ENCODE peak calls at places on chromosomes 5 and 9, in nine cellular contexts. One of them, this sample, is unnamed.

GRCh38 chr9:16293610-16294009 is 576.9 kb downstream of the BNC2 start:
- DNase-seq in fibroblast of pulmonary artery: no peak
- DNase-seq in lung: no peak
- DNase-seq in lower lobe of right lung: no peak
- DNase-seq in AG09309: no peak
- DNase-seq in keratinocyte: no peak
- DNase-seq in mammary epithelial cell: no peak
- DNase-seq in OCI-LY7: no peak
- DNase-seq in IMR-90: no peak
- DNase-seq in this sample: no peak

GRCh38 chr9:104992696-104993095 is 64.7 kb upstream of the ABCA1 start:
- DNase-seq in lung: no peak
- DNase-seq in IMR-90: peak
- DNase-seq in OCI-LY7: no peak
- DNase-seq in lower lobe of right lung: no peak
- DNase-seq in mammary epithelial cell: no peak
- DNase-seq in keratinocyte: no peak
- DNase-seq in AG09309: no peak
- DNase-seq in fibroblast of pulmonary artery: peak
- DNase-seq in this sample: peak

GRCh38 chr9:129567842-129568559 is 52.9 kb downstream of the C9orf50 start:
- DNase-seq in keratinocyte: no peak
- DNase-seq in fibroblast of pulmonary artery: peak
- DNase-seq in IMR-90: peak
- DNase-seq in AG09309: peak
- DNase-seq in lung: peak
- DNase-seq in OCI-LY7: no peak
- DNase-seq in lower lobe of right lung: no peak
- DNase-seq in mammary epithelial cell: no peak
- DNase-seq in this sample: no peak

GRCh38 chr9:88988796-88989641 is 2.2 kb upstream of the S1PR3 start:
- DNase-seq in AG09309: peak
- DNase-seq in keratinocyte: no peak
- DNase-seq in OCI-LY7: peak
- DNase-seq in mammary epithelial cell: peak
- DNase-seq in lower lobe of right lung: no peak
- DNase-seq in IMR-90: peak
- DNase-seq in lung: no peak
- DNase-seq in fibroblast of pulmonary artery: peak
- DNase-seq in this sample: peak

GRCh38 chr5:96159076-96159475 is 197.4 kb upstream of the ELL2 start:
- DNase-seq in fibroblast of pulmonary artery: no peak
- DNase-seq in IMR-90: no peak
- DNase-seq in lung: no peak
- DNase-seq in OCI-LY7: no peak
- DNase-seq in AG09309: no peak
- DNase-seq in keratinocyte: no peak
- DNase-seq in mammary epithelial cell: no peak
- DNase-seq in lower lobe of right lung: no peak
- DNase-seq in this sample: no peak

GRCh38 chr5:118999696-119000095 is 11.3 kb upstream of the DTWD2 start:
- DNase-seq in lower lobe of right lung: no peak
- DNase-seq in mammary epithelial cell: no peak
- DNase-seq in fibroblast of pulmonary artery: no peak
- DNase-seq in OCI-LY7: no peak
- DNase-seq in IMR-90: no peak
- DNase-seq in keratinocyte: no peak
- DNase-seq in AG09309: no peak
- DNase-seq in lung: no peak
- DNase-seq in this sample: no peak

GRCh38 chr9:108743426-108743825 is 112.4 kb downstream of the ACTL7B start:
- DNase-seq in lung: no peak
- DNase-seq in mammary epithelial cell: no peak
- DNase-seq in OCI-LY7: no peak
- DNase-seq in IMR-90: no peak
- DNase-seq in fibroblast of pulmonary artery: no peak
- DNase-seq in keratinocyte: no peak
- DNase-seq in AG09309: no peak
- DNase-seq in lower lobe of right lung: no peak
- DNase-seq in this sample: no peak

GRCh38 chr5:775960-776861 is 8.3 kb downstream of the ZDHHC11B start:
- DNase-seq in OCI-LY7: no peak
- DNase-seq in mammary epithelial cell: no peak
- DNase-seq in IMR-90: no peak
- DNase-seq in fibroblast of pulmonary artery: no peak
- DNase-seq in keratinocyte: no peak
- DNase-seq in lung: peak
- DNase-seq in lower lobe of right lung: no peak
- DNase-seq in AG09309: no peak
- DNase-seq in this sample: no peak

GRCh38 chr9:75186767-75187380 is 98.6 kb downstream of the OSTF1 start:
- DNase-seq in mammary epithelial cell: no peak
- DNase-seq in fibroblast of pulmonary artery: peak
- DNase-seq in IMR-90: peak
- DNase-seq in AG09309: no peak
- DNase-seq in OCI-LY7: peak
- DNase-seq in keratinocyte: no peak
- DNase-seq in lung: no peak
- DNase-seq in lower lobe of right lung: no peak
- DNase-seq in this sample: peak

DNA sequence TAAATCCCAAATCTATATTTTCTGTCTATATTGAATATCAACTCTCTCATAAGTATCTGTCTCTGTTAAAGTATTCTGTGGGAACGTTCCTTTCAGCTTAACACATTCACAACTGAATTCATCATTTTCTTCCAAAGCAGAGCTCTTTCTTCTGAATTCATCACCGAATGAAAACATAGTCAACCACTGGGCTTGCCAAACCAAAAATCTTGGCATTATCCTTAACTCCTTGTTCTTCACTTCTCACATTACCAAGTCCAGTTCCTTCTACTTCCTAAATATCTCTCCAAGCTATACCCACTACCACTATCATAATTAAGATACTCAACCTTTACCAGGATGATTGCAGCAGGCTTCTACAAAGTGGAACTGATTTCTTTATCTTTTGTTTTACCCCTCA is 559.8 kb downstream of the MAT2B start:
- DNase-seq in OCI-LY7: no peak
- DNase-seq in lung: no peak
- DNase-seq in lower lobe of right lung: no peak
- DNase-seq in AG09309: no peak
- DNase-seq in mammary epithelial cell: no peak
- DNase-seq in keratinocyte: no peak
- DNase-seq in fibroblast of pulmonary artery: no peak
- DNase-seq in IMR-90: no peak
- DNase-seq in this sample: no peak
- H3K4me3 ChIP-seq in OCI-LY7: no peak
- H3K4me3 ChIP-seq in lung: no peak
- H3K4me3 ChIP-seq in lower lobe of right lung: no peak
- H3K4me3 ChIP-seq in AG09309: no peak
- H3K4me3 ChIP-seq in mammary epithelial cell: no peak
- H3K4me3 ChIP-seq in keratinocyte: no peak
- H3K4me3 ChIP-seq in fibroblast of pulmonary artery: no peak
- H3K4me3 ChIP-seq in IMR-90: no peak
- H3K4me3 ChIP-seq in this sample: no peak

DNA sequence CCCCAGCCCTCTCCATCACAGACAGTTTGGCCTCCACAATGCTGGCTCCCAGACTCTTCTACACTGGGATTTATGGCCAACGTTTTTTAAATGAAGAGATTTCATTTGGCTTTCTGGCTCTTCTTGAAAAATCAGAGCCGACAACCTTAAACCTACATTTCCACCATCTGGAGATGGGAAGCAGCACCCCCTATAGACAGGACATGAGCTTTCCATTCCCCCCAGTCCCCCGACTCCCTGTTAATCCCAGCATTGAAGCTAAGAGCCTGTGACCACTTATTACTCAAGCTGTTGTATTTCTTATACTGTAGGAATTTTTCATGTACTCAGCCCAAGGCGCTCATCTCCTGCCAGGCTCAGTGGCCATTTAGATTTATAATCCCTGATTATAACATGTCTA is 34.0 kb upstream of the AFAP1L1 start:
- DNase-seq in lower lobe of right lung: no peak
- DNase-seq in keratinocyte: no peak
- DNase-seq in mammary epithelial cell: no peak
- DNase-seq in IMR-90: no peak
- DNase-seq in fibroblast of pulmonary artery: peak
- DNase-seq in OCI-LY7: no peak
- DNase-seq in AG09309: no peak
- DNase-seq in lung: no peak
- DNase-seq in this sample: no peak
- TF ChIP-seq CTCF in lower lobe of right lung: no peak
- TF ChIP-seq CTCF in keratinocyte: no peak
- TF ChIP-seq CTCF in mammary epithelial cell: no peak
- TF ChIP-seq CTCF in IMR-90: peak
- TF ChIP-seq CTCF in fibroblast of pulmonary artery: peak
- TF ChIP-seq CTCF in OCI-LY7: peak
- TF ChIP-seq CTCF in AG09309: no peak
- TF ChIP-seq CTCF in lung: no peak
- TF ChIP-seq CTCF in this sample: peak

GRCh38 chr9:127580879-127581278 is 31.2 kb upstream of the STXBP1 start:
- DNase-seq in OCI-LY7: no peak
- DNase-seq in IMR-90: no peak
- DNase-seq in fibroblast of pulmonary artery: no peak
- DNase-seq in lower lobe of right lung: no peak
- DNase-seq in mammary epithelial cell: no peak
- DNase-seq in keratinocyte: no peak
- DNase-seq in lung: no peak
- DNase-seq in AG09309: no peak
- DNase-seq in this sample: no peak

GRCh38 chr9:127578627-127578951 is 33.5 kb upstream of the STXBP1 start:
- DNase-seq in OCI-LY7: no peak
- DNase-seq in lower lobe of right lung: no peak
- DNase-seq in AG09309: no peak
- DNase-seq in mammary epithelial cell: no peak
- DNase-seq in IMR-90: no peak
- DNase-seq in lung: no peak
- DNase-seq in keratinocyte: no peak
- DNase-seq in fibroblast of pulmonary artery: no peak
- DNase-seq in this sample: no peak

GRCh38 chr9:127580371-127580770 is 31.7 kb upstream of the STXBP1 start:
- DNase-seq in fibroblast of pulmonary artery: no peak
- DNase-seq in IMR-90: no peak
- DNase-seq in OCI-LY7: no peak
- DNase-seq in AG09309: no peak
- DNase-seq in lower lobe of right lung: peak
- DNase-seq in lung: no peak
- DNase-seq in keratinocyte: no peak
- DNase-seq in mammary epithelial cell: no peak
- DNase-seq in this sample: no peak

GRCh38 chr9:127575875-127576778 is 36.0 kb upstream of the STXBP1 start:
- DNase-seq in AG09309: no peak
- DNase-seq in lower lobe of right lung: no peak
- DNase-seq in keratinocyte: no peak
- DNase-seq in fibroblast of pulmonary artery: no peak
- DNase-seq in mammary epithelial cell: no peak
- DNase-seq in IMR-90: no peak
- DNase-seq in lung: no peak
- DNase-seq in OCI-LY7: no peak
- DNase-seq in this sample: no peak

DNA sequence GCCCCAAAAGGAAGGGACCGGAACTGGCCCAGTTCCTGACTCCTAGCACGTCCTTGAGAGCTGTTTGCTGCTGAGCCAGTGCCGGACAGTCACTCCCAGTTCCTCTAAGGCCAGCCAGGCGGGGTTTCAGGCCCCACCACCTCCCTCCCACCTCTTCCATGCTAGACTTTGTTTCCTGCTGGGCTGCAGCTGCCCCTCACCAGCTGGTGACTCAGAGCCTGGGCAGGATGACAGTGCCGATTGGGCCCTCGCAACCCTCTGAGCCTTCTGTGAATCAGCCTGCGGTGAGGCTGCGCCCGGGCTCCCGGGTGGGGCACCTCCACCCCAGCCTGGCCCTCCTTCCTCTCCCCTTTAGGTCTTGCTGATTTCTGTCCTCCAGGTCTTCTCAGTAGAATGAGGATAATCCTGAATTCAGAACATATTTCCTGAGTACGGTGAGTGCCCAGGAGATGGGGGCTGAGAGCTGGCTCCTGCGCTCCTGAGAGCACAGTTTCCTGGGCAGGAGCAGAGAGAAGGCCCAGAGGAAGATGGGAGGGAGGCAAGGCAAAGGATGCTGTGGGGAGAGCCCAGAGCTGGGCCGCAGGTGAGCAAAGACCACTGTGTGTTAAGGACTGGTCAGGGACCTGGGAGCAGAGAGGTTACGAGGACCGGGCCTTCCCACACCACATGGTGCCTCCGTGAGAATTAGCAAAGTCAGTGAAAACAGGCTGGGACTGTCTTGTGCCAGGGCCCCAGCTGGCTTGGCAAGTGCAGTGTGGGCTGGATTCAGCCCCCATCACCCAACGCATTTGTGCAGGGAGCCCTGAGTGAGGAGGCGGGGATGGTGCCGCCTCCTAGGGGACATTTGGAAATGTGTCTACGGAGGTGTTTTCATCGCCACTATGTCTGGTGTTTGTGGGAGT is 32.9 kb upstream of the STXBP1 start:
- DNase-seq in mammary epithelial cell: peak
- DNase-seq in IMR-90: peak
- DNase-seq in lung: peak
- DNase-seq in lower lobe of right lung: peak
- DNase-seq in keratinocyte: peak
- DNase-seq in AG09309: peak
- DNase-seq in fibroblast of pulmonary artery: peak
- DNase-seq in OCI-LY7: no peak
- DNase-seq in this sample: peak
- H3K4me3 ChIP-seq in mammary epithelial cell: peak
- H3K4me3 ChIP-seq in IMR-90: peak
- H3K4me3 ChIP-seq in lung: peak
- H3K4me3 ChIP-seq in lower lobe of right lung: peak
- H3K4me3 ChIP-seq in keratinocyte: peak
- H3K4me3 ChIP-seq in AG09309: peak
- H3K4me3 ChIP-seq in fibroblast of pulmonary artery: peak
- H3K4me3 ChIP-seq in OCI-LY7: no peak
- H3K4me3 ChIP-seq in this sample: peak

GRCh38 chr9:68546596-68547390 is 6.1 kb upstream of the TMEM252 start:
- DNase-seq in lung: no peak
- DNase-seq in lower lobe of right lung: no peak
- DNase-seq in keratinocyte: no peak
- DNase-seq in AG09309: no peak
- DNase-seq in OCI-LY7: peak
- DNase-seq in fibroblast of pulmonary artery: no peak
- DNase-seq in IMR-90: no peak
- DNase-seq in mammary epithelial cell: no peak
- DNase-seq in this sample: no peak

GRCh38 chr9:68551191-68551590 is 10.5 kb upstream of the TMEM252 start:
- DNase-seq in mammary epithelial cell: no peak
- DNase-seq in OCI-LY7: no peak
- DNase-seq in lung: no peak
- DNase-seq in fibroblast of pulmonary artery: no peak
- DNase-seq in lower lobe of right lung: no peak
- DNase-seq in keratinocyte: no peak
- DNase-seq in IMR-90: no peak
- DNase-seq in AG09309: no peak
- DNase-seq in this sample: no peak

GRCh38 chr9:68545033-68545705 is 4.5 kb upstream of the TMEM252 start:
- DNase-seq in OCI-LY7: no peak
- DNase-seq in IMR-90: no peak
- DNase-seq in AG09309: no peak
- DNase-seq in fibroblast of pulmonary artery: no peak
- DNase-seq in mammary epithelial cell: no peak
- DNase-seq in keratinocyte: no peak
- DNase-seq in lung: no peak
- DNase-seq in lower lobe of right lung: no peak
- DNase-seq in this sample: no peak

GRCh38 chr9:68547417-68547816 is 6.7 kb upstream of the TMEM252 start:
- DNase-seq in AG09309: no peak
- DNase-seq in keratinocyte: no peak
- DNase-seq in IMR-90: no peak
- DNase-seq in lung: no peak
- DNase-seq in mammary epithelial cell: no peak
- DNase-seq in lower lobe of right lung: peak
- DNase-seq in OCI-LY7: peak
- DNase-seq in fibroblast of pulmonary artery: no peak
- DNase-seq in this sample: no peak

GRCh38 chr9:68548241-68548640 is 7.6 kb upstream of the TMEM252 start:
- DNase-seq in mammary epithelial cell: no peak
- DNase-seq in IMR-90: no peak
- DNase-seq in OCI-LY7: no peak
- DNase-seq in lower lobe of right lung: no peak
- DNase-seq in fibroblast of pulmonary artery: no peak
- DNase-seq in AG09309: no peak
- DNase-seq in lung: no peak
- DNase-seq in keratinocyte: no peak
- DNase-seq in this sample: no peak
- TF ChIP-seq CTCF in mammary epithelial cell: no peak
- TF ChIP-seq CTCF in IMR-90: no peak
- TF ChIP-seq CTCF in OCI-LY7: no peak
- TF ChIP-seq CTCF in lower lobe of right lung: no peak
- TF ChIP-seq CTCF in fibroblast of pulmonary artery: no peak
- TF ChIP-seq CTCF in AG09309: no peak
- TF ChIP-seq CTCF in lung: no peak
- TF ChIP-seq CTCF in keratinocyte: no peak
- TF ChIP-seq CTCF in this sample: no peak

This sample was measured in fibroblast of villous mesenchyme.